ENCODE peak calls at places on chromosome X, in four cellular contexts. One of them, this sample, is unnamed.

GRCh38 chrX:39953879-39954278 is 143.9 kb downstream of the BCOR start:
- DNase-seq in transverse colon: peak
- DNase-seq in left kidney: peak
- DNase-seq in AG08396: peak
- DNase-seq in this sample: peak

GRCh38 chrX:22748093-22748999 is 251.4 kb upstream of the DDX53 start:
- DNase-seq in transverse colon: peak
- DNase-seq in left kidney: peak
- DNase-seq in AG08396: peak
- DNase-seq in this sample: peak

GRCh38 chrX:125778256-125778655 is 387.8 kb downstream of the DCAF12L2 start:
- DNase-seq in transverse colon: no peak
- DNase-seq in left kidney: no peak
- DNase-seq in AG08396: no peak
- DNase-seq in this sample: no peak

GRCh38 chrX:47619486-47620302 is at the start of gene SYN1:
- DNase-seq in transverse colon: peak
- DNase-seq in left kidney: peak
- DNase-seq in AG08396: peak
- DNase-seq in this sample: peak

GRCh38 chrX:22409418-22409817 is 136.7 kb downstream of the CBLL2 start:
- DNase-seq in transverse colon: no peak
- DNase-seq in left kidney: no peak
- DNase-seq in AG08396: no peak
- DNase-seq in this sample: no peak

GRCh38 chrX:77447339-77448149 is at the start of gene FGF16:
- DNase-seq in transverse colon: no peak
- DNase-seq in left kidney: peak
- DNase-seq in AG08396: no peak
- DNase-seq in this sample: no peak

GRCh38 chrX:107775000-107775733 is 420 bp downstream of the TSC22D3 start:
- DNase-seq in transverse colon: peak
- DNase-seq in left kidney: peak
- DNase-seq in AG08396: no peak
- DNase-seq in this sample: no peak

GRCh38 chrX:134542485-134542884 is 82.5 kb downstream of the HPRT1 start:
- DNase-seq in transverse colon: no peak
- DNase-seq in left kidney: peak
- DNase-seq in AG08396: peak
- DNase-seq in this sample: peak

GRCh38 chrX:119693996-119694451 is 1.1 kb upstream of the SEPTIN6 start:
- DNase-seq in transverse colon: peak
- DNase-seq in left kidney: peak
- DNase-seq in AG08396: no peak
- DNase-seq in this sample: no peak

GRCh38 chrX:81201692-81202412 is at the start of the genes HMGN5 and SH3BGRL:
- DNase-seq in transverse colon: peak
- DNase-seq in left kidney: peak
- DNase-seq in AG08396: peak
- DNase-seq in this sample: no peak

GRCh38 chrX:119887721-119888425 is 7.8 kb upstream of the AKAP14 start:
- DNase-seq in transverse colon: peak
- DNase-seq in left kidney: peak
- DNase-seq in AG08396: peak
- DNase-seq in this sample: peak

GRCh38 chrX:120732879-120733278 is 103.0 kb upstream of the C1GALT1C1 start:
- DNase-seq in transverse colon: no peak
- DNase-seq in left kidney: no peak
- DNase-seq in AG08396: no peak
- DNase-seq in this sample: no peak

GRCh38 chrX:40176256-40176978 is 78.7 kb upstream of the BCOR start:
- DNase-seq in transverse colon: peak
- DNase-seq in left kidney: no peak
- DNase-seq in AG08396: peak
- DNase-seq in this sample: peak

GRCh38 chrX:34918091-34918736 is 24.4 kb upstream of the FAM47B start:
- DNase-seq in transverse colon: no peak
- DNase-seq in left kidney: no peak
- DNase-seq in AG08396: peak
- DNase-seq in this sample: no peak

GRCh38 chrX:1807301-1807731 is 192.5 kb downstream of the ASMT start:
- DNase-seq in transverse colon: no peak
- DNase-seq in left kidney: peak
- DNase-seq in AG08396: peak
- DNase-seq in this sample: peak

GRCh38 chrX:39337461-39337860 is 536.2 kb downstream of the MID1IP1 start:
- DNase-seq in transverse colon: no peak
- DNase-seq in left kidney: peak
- DNase-seq in AG08396: no peak
- DNase-seq in this sample: peak

GRCh38 chrX:29225670-29226069 is 638.4 kb downstream of the IL1RAPL1 start:
- DNase-seq in transverse colon: no peak
- DNase-seq in left kidney: no peak
- DNase-seq in AG08396: no peak
- DNase-seq in this sample: no peak

This sample was measured in NCI-H69.